ENCODE peak calls at places on chromosomes 16 and 17, in four cellular contexts. One of them, this sample, is unnamed.

GRCh38 chr17:8062435-8062806 is 23.6 kb downstream of the ALOX15B start:
- DNase-seq in cardiac muscle cell: no peak
- DNase-seq in lung: no peak
- DNase-seq in esophagus squamous epithelium: no peak
- DNase-seq in this sample: no peak

GRCh38 chr17:16818821-16819683 is 129.0 kb downstream of the CCDC144A start:
- DNase-seq in cardiac muscle cell: no peak
- DNase-seq in esophagus squamous epithelium: no peak
- DNase-seq in lung: no peak
- DNase-seq in this sample: no peak

GRCh38 chr16:11689031-11689840 is 21.0 kb downstream of the SNN start:
- DNase-seq in cardiac muscle cell: no peak
- DNase-seq in lung: no peak
- DNase-seq in esophagus squamous epithelium: no peak
- DNase-seq in this sample: peak; percentile 13

GRCh38 chr16:77111057-77111456 is 79.9 kb upstream of the MON1B start:
- DNase-seq in esophagus squamous epithelium: no peak
- DNase-seq in cardiac muscle cell: no peak
- DNase-seq in lung: no peak
- DNase-seq in this sample: no peak

GRCh38 chr17:5249615-5250014 is 15.0 kb upstream of the SCIMP start:
- DNase-seq in cardiac muscle cell: peak; percentile 74
- DNase-seq in lung: peak; percentile 63
- DNase-seq in esophagus squamous epithelium: no peak
- DNase-seq in this sample: peak; percentile 40

GRCh38 chr16:8458481-8458880 is 131.8 kb downstream of the TMEM114 start:
- DNase-seq in esophagus squamous epithelium: no peak
- DNase-seq in lung: no peak
- DNase-seq in cardiac muscle cell: no peak
- DNase-seq in this sample: no peak

GRCh38 chr16:79055251-79055972 is 545.1 kb downstream of the MAF start:
- DNase-seq in cardiac muscle cell: no peak
- DNase-seq in esophagus squamous epithelium: no peak
- DNase-seq in lung: no peak
- DNase-seq in this sample: no peak

GRCh38 chr16:56620311-56620897 is 5.2 kb upstream of the MT1E start:
- DNase-seq in lung: no peak
- DNase-seq in cardiac muscle cell: no peak
- DNase-seq in esophagus squamous epithelium: no peak
- DNase-seq in this sample: no peak

GRCh38 chr16:76532188-76532973 is 255.2 kb downstream of the CNTNAP4 start:
- DNase-seq in esophagus squamous epithelium: no peak
- DNase-seq in lung: no peak
- DNase-seq in cardiac muscle cell: no peak
- DNase-seq in this sample: no peak

GRCh38 chr16:54712866-54713265 is 217.8 kb upstream of the IRX5 start:
- DNase-seq in lung: no peak
- DNase-seq in esophagus squamous epithelium: no peak
- DNase-seq in cardiac muscle cell: no peak
- DNase-seq in this sample: no peak

DNA sequence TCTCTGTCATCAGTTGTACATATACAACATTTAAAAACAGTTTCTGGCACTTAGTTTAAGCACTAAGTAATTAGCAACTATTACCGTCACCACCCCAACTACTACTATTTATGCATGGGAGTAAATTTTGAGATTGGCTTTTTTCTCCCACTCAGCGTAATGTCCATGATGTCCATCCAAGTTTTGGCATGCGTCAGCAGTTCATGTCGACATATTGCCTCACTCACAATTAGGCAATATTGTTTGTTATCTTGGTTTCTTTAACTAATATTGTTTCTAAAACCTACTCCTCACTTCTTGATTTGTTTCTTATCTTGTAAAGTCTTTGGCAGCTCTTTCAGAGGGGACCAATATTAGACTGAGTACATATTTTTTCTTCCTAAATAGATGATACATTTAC is 131.3 kb downstream of the KCNJ18 start:
- DNase-seq in lung: no peak
- DNase-seq in esophagus squamous epithelium: no peak
- DNase-seq in cardiac muscle cell: no peak
- DNase-seq in this sample: no peak
- H3K9me3 ChIP-seq in lung: no peaks in the 10 kb centered on the region
- H3K9me3 ChIP-seq in esophagus squamous epithelium: no peaks in the 10 kb centered on the region
- H3K9me3 ChIP-seq in cardiac muscle cell: peaks cover 10% of the 10 kb centered on the region
- H3K9me3 ChIP-seq in this sample: no peaks in the 10 kb centered on the region

DNA sequence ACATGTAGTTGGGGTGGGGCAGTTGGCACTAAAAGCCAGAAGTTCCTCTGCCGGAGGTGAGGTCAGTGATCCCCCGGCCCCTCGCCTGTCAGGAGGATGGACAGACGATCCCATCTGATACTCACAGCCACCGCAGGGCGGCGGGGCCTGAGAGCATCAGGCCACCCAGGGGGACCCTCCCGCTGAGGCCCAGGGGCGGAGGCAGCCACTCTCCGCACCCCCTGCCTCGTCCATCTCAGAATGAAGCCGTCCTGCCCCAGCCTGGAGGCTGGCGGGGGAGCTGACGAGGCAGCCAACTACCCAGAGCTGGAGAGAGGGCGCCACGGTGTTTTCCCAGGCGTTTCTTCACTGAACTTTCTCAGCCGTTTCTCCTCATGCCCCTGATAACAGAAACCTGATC is 22.6 kb downstream of the TPSD1 start:
- DNase-seq in cardiac muscle cell: no peak
- DNase-seq in lung: no peak
- DNase-seq in esophagus squamous epithelium: no peak
- DNase-seq in this sample: no peak
- H3K27me3 ChIP-seq in cardiac muscle cell: no peaks in the 10 kb centered on the region
- H3K27me3 ChIP-seq in lung: peaks cover 3% of the 10 kb centered on the region
- H3K27me3 ChIP-seq in esophagus squamous epithelium: peaks cover 93% of the 10 kb centered on the region
- H3K27me3 ChIP-seq in this sample: peaks cover 68% of the 10 kb centered on the region

GRCh38 chr17:57947369-57947768 is 7.8 kb downstream of the CUEDC1 start:
- DNase-seq in esophagus squamous epithelium: no peak
- DNase-seq in cardiac muscle cell: no peak
- DNase-seq in lung: no peak
- DNase-seq in this sample: no peak

GRCh38 chr17:57945999-57946797 is 9.0 kb downstream of the CUEDC1 start:
- DNase-seq in cardiac muscle cell: no peak
- DNase-seq in lung: no peak
- DNase-seq in esophagus squamous epithelium: no peak
- DNase-seq in this sample: no peak

GRCh38 chr17:57948555-57949420 is 6.4 kb downstream of the CUEDC1 start:
- DNase-seq in cardiac muscle cell: no peak
- DNase-seq in esophagus squamous epithelium: no peak
- DNase-seq in lung: peak; percentile 34
- DNase-seq in this sample: peak; percentile 99

GRCh38 chr17:57948169-57948554 is 7.0 kb downstream of the CUEDC1 start:
- DNase-seq in esophagus squamous epithelium: no peak
- DNase-seq in cardiac muscle cell: no peak
- DNase-seq in lung: no peak
- DNase-seq in this sample: peak; percentile 64

DNA sequence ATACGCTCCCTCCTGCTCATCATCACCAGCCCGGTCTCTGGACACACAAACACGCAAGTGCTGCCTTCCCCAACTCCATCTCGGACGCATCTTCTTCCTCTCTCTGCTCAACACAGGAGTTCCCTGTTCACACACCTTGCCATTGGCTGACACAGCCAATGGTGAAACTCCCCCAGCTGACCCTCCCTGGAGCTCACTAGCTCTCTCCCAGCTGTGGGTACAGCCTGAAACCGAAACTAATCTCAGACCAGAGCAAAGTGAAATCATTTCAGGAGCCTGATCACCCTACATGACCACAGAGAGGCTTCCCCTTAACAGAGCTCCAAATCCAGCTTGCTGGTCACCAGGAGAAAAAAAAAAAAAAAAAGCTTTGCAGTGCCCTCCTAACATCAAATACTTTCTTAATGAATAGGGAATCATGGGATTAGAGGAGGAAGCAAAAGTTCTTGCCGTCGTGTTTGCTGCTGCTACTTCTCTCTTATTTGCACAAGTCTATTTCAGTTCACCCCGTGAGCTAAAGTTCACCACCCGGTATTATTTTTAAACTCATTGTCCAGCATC is 8.3 kb downstream of the CUEDC1 start:
- DNase-seq in cardiac muscle cell: no peak
- DNase-seq in lung: peak; percentile 57
- DNase-seq in esophagus squamous epithelium: no peak
- DNase-seq in this sample: peak; percentile 86
- H3K4me1 ChIP-seq in cardiac muscle cell: peaks cover 6% of the 10 kb centered on the region
- H3K4me1 ChIP-seq in lung: peaks cover 27% of the 10 kb centered on the region
- H3K4me1 ChIP-seq in esophagus squamous epithelium: peaks cover 86% of the 10 kb centered on the region
- H3K4me1 ChIP-seq in this sample: peaks cover 84% of the 10 kb centered on the region

GRCh38 chr16:10412935-10413601 is 27.2 kb downstream of the ATF7IP2 start:
- DNase-seq in esophagus squamous epithelium: no peak
- DNase-seq in cardiac muscle cell: no peak
- DNase-seq in lung: no peak
- DNase-seq in this sample: no peak
- H3K9me3 ChIP-seq in esophagus squamous epithelium: peaks cover 90% of the 10 kb centered on the region
- H3K9me3 ChIP-seq in cardiac muscle cell: no peaks in the 10 kb centered on the region
- H3K9me3 ChIP-seq in lung: peaks cover 12% of the 10 kb centered on the region
- H3K9me3 ChIP-seq in this sample: peaks cover 18% of the 10 kb centered on the region

DNA sequence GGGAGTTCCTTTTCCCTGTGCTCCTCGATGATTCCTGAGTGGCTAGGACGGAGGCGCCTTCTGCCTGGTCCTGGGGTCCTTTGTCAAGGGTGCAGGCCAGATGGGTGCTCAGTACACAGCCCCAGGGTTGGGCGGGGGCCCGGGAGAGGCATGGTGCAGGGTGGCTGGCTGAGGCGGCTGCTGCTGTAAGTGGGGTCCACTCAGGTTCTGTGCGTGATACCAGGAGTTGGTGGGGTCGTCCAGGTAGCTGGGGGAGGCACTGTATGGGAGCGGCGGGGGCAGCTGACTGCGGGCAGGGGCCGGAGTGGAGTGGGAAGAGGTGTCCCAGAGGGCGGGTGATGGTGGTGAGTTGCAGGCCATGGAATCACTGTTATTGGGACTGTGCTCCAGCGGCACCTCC is 3.6 kb downstream of the DLX3 start:
- DNase-seq in cardiac muscle cell: no peak
- DNase-seq in esophagus squamous epithelium: no peak
- DNase-seq in lung: no peak
- DNase-seq in this sample: no peak
- H3K27me3 ChIP-seq in cardiac muscle cell: peaks cover 99% of the 10 kb centered on the region
- H3K27me3 ChIP-seq in esophagus squamous epithelium: peaks cover 98% of the 10 kb centered on the region
- H3K27me3 ChIP-seq in lung: no peaks in the 10 kb centered on the region
- H3K27me3 ChIP-seq in this sample: peaks cover 96% of the 10 kb centered on the region

GRCh38 chr17:71613996-71614395 is 506.8 kb upstream of the SOX9 start:
- DNase-seq in cardiac muscle cell: no peak
- DNase-seq in esophagus squamous epithelium: no peak
- DNase-seq in lung: no peak
- DNase-seq in this sample: no peak
- H3K4me1 ChIP-seq in cardiac muscle cell: no peaks in the 10 kb centered on the region
- H3K4me1 ChIP-seq in esophagus squamous epithelium: no peaks in the 10 kb centered on the region
- H3K4me1 ChIP-seq in lung: no peaks in the 10 kb centered on the region
- H3K4me1 ChIP-seq in this sample: no peaks in the 10 kb centered on the region

GRCh38 chr17:69763503-69763902 is 311.5 kb upstream of the KCNJ16 start:
- DNase-seq in esophagus squamous epithelium: no peak
- DNase-seq in cardiac muscle cell: peak; percentile 10
- DNase-seq in lung: no peak
- DNase-seq in this sample: no peak
- H3K9me3 ChIP-seq in esophagus squamous epithelium: no peaks in the 10 kb centered on the region
- H3K9me3 ChIP-seq in cardiac muscle cell: no peaks in the 10 kb centered on the region
- H3K9me3 ChIP-seq in lung: peaks cover 2% of the 10 kb centered on the region
- H3K9me3 ChIP-seq in this sample: no peaks in the 10 kb centered on the region

This sample was measured in SJSA1.